ENCODE peak calls at places on chromosomes 13 and 19, in nine cellular contexts. E, F, K, S, Y, H, R, B and Q are unnamed samples.

GRCh38 chr13:24671367-24672117 is 8.7 kb upstream of the ATP12A start:
- DNase-seq in E (peak; percentile 22), F (no peak), K (no peak), S (no peak), Y (peak; percentile 69), H (peak; percentile 64), R (no peak), B (peak; percentile 77), Q (peak; percentile 67)

GRCh38 chr19:13978306-13978705 is 26.0 kb downstream of the DCAF15 start:
- DNase-seq in E (no peak), F (peak; percentile 70), K (no peak), S (peak; percentile 71), Y (peak; percentile 89), H (peak; percentile 26), R (no peak), B (peak; percentile 77), Q (no peak)

GRCh38 chr19:21483589-21484170 is 21.7 kb upstream of the ZNF429 start:
- DNase-seq in E (peak; percentile 46), F (peak; percentile 60), K (peak; percentile 59), S (peak; percentile 23), Y (no peak), H (no peak), R (peak; percentile 38), B (peak; percentile 56), Q (no peak)

GRCh38 chr13:48539550-48539949 is 6.7 kb upstream of the RCBTB2 start:
- DNase-seq in E (no peak), F (no peak), K (no peak), S (no peak), Y (no peak), H (no peak), R (no peak), B (no peak), Q (no peak)

GRCh38 chr13:101425156-101425471 is 8.8 kb upstream of the NALCN start:
- DNase-seq in E (no peak), F (no peak), K (no peak), S (no peak), Y (no peak), H (no peak), R (no peak), B (no peak), Q (no peak)

GRCh38 chr19:28889941-28890645 is 322.9 kb downstream of the UQCRFS1 start:
- DNase-seq in E (no peak), F (no peak), K (no peak), S (no peak), Y (no peak), H (no peak), R (no peak), B (no peak), Q (no peak)

GRCh38 chr13:30580852-30581502 is 36.7 kb upstream of the USPL1 start:
- DNase-seq in E (no peak), F (no peak), K (no peak), S (no peak), Y (no peak), H (no peak), R (no peak), B (no peak), Q (peak; percentile 44)

GRCh38 chr13:77868717-77869116 is 49.9 kb downstream of the EDNRB start:
- DNase-seq in E (no peak), F (no peak), K (no peak), S (no peak), Y (no peak), H (peak; percentile 12), R (no peak), B (no peak), Q (no peak)

GRCh38 chr13:105462098-105462497 is 1073.4 kb downstream of the EFNB2 start:
- DNase-seq in E (no peak), F (no peak), K (no peak), S (no peak), Y (no peak), H (no peak), R (no peak), B (no peak), Q (no peak)

GRCh38 chr19:14979498-14980255 is at the start of gene SLC1A6:
- DNase-seq in E (no peak), F (no peak), K (no peak), S (no peak), Y (no peak), H (no peak), R (no peak), B (no peak), Q (no peak)

GRCh38 chr13:34349091-34349722 is 531.3 kb downstream of the RFC3 start:
- DNase-seq in E (no peak), F (no peak), K (no peak), S (peak; percentile 69), Y (no peak), H (peak; percentile 97), R (no peak), B (peak; percentile 35), Q (peak; percentile 94)

GRCh38 chr13:75687145-75687763 is 51.1 kb downstream of the LMO7 start:
- DNase-seq in E (no peak), F (no peak), K (no peak), S (no peak), Y (no peak), H (peak; percentile 62), R (no peak), B (no peak), Q (peak; percentile 44)

GRCh38 chr19:50717026-50717723 is 2.4 kb downstream of the SHANK1 start:
- DNase-seq in E (no peak), F (no peak), K (no peak), S (no peak), Y (no peak), H (no peak), R (no peak), B (no peak), Q (no peak)

GRCh38 chr13:29908917-29909755 is 58.7 kb upstream of the UBL3 start:
- DNase-seq in E (no peak), F (no peak), K (no peak), S (no peak), Y (no peak), H (no peak), R (no peak), B (no peak), Q (no peak)

GRCh38 chr13:26784704-26785639 is 24.4 kb upstream of the GPR12 start:
- DNase-seq in E (peak; percentile 11), F (no peak), K (peak; percentile 46), S (no peak), Y (no peak), H (no peak), R (no peak), B (no peak), Q (no peak)

GRCh38 chr13:40094056-40094455 is 438.6 kb downstream of the COG6 start:
- DNase-seq in E (no peak), F (no peak), K (no peak), S (no peak), Y (no peak), H (no peak), R (no peak), B (peak; percentile 32), Q (no peak)

GRCh38 chr13:87893982-87894527 is 222.9 kb downstream of the SLITRK5 start:
- DNase-seq in E (no peak), F (no peak), K (no peak), S (no peak), Y (no peak), H (no peak), R (no peak), B (no peak), Q (no peak)